ENCODE peak calls at places on chromosome 15, in six cellular contexts. Q is iris pigment epithelial cell; K is activated gamma-delta T cell treated with Interleukin-2 at 50 U/mL for 16 hours; F is stimulated activated CD8-positive, alpha-beta memory T cell treated with anti-CD3 and anti-CD28 coated beads, Interleukin-4, amount 100 ng/mL, for 4 hours; E is T-cell; C is fibroblast of the aortic adventitia. L is an unnamed sample.

GRCh38 chr15:69553686-69554085 is 101.1 kb downstream of the RPLP1 start:
- DNase-seq in Q (no peak), K (no peak), F (no peak), E (no peak), C (no peak), L (no peak)

GRCh38 chr15:75100679-75101078 is 77.3 kb downstream of the PPCDC start:
- DNase-seq in Q (no peak), K (no peak), F (no peak), E (no peak), C (no peak), L (no peak)

GRCh38 chr15:66715181-66715624 is 13.2 kb downstream of the SMAD6 start:
- DNase-seq in Q (no peak), K (no peak), F (no peak), E (no peak), C (no peak), L (no peak)

GRCh38 chr15:64712353-64712752 is 63.0 kb downstream of the RBPMS2 start:
- DNase-seq in Q (no peak), K (no peak), F (no peak), E (no peak), C (no peak), L (no peak)

GRCh38 chr15:90212221-90213079 is 11.3 kb downstream of the SEMA4B start:
- DNase-seq in Q (no peak), K (no peak), F (no peak), E (no peak), C (no peak), L (no peak)

GRCh38 chr15:40452296-40453090 is 11.7 kb downstream of the BAHD1 start:
- DNase-seq in Q (no peak), K (no peak), F (no peak), E (no peak), C (no peak), L (no peak)

GRCh38 chr15:79953951-79954444 is 17.0 kb downstream of the BCL2A1 start:
- DNase-seq in Q (peak), K (no peak), F (no peak), E (no peak), C (no peak), L (no peak)

GRCh38 chr15:68418611-68419161 is 13.3 kb downstream of the ITGA11 start:
- DNase-seq in Q (peak), K (no peak), F (no peak), E (no peak), C (peak), L (no peak)

GRCh38 chr15:91622676-91623342 is 230.7 kb upstream of the SLCO3A1 start:
- DNase-seq in Q (no peak), K (no peak), F (no peak), E (no peak), C (no peak), L (no peak)